ENCODE peak calls at places on chromosomes 3 and 15, in six cellular contexts. X, T, I, F, R and W are unnamed samples.

GRCh38 chr3:154507727-154508126 is 77.7 kb upstream of the GPR149 start:
- DNase-seq in X (no peak), T (no peak), I (no peak), F (no peak), R (no peak), W (no peak)

GRCh38 chr15:27767918-27768640 is 331.0 kb downstream of the OCA2 start:
- DNase-seq in X (no peak), T (no peak), I (no peak), F (no peak), R (peak; percentile 59), W (peak; percentile 4)

GRCh38 chr3:186931487-186932280 is 1.4 kb downstream of the ST6GAL1 start:
- DNase-seq in X (peak; percentile 53), T (peak; percentile 56), I (no peak), F (peak; percentile 44), R (peak; percentile 64), W (peak; percentile 44)

GRCh38 chr3:156432563-156432962 is 122.4 kb downstream of the SSR3 start:
- DNase-seq in X (no peak), T (peak; percentile 76), I (no peak), F (no peak), R (no peak), W (no peak)

GRCh38 chr3:187041362-187042061 is 97.8 kb downstream of the RPL39L start:
- DNase-seq in X (no peak), T (peak; percentile 84), I (no peak), F (peak; percentile 44), R (no peak), W (no peak)

GRCh38 chr3:190016966-190017365 is 103.7 kb downstream of the P3H2 start:
- DNase-seq in X (no peak), T (no peak), I (no peak), F (no peak), R (no peak), W (no peak)

GRCh38 chr15:23504003-23504402 is 57.0 kb upstream of the GOLGA6L2 start:
- DNase-seq in X (no peak), T (no peak), I (no peak), F (no peak), R (no peak), W (no peak)

GRCh38 chr15:90836296-90836871 is 32.0 kb upstream of the FURIN start:
- DNase-seq in X (no peak), T (peak; percentile 24), I (no peak), F (peak; percentile 81), R (no peak), W (no peak)

GRCh38 chr3:178200316-178200715 is 335.9 kb upstream of the KCNMB2 start:
- DNase-seq in X (no peak), T (no peak), I (no peak), F (no peak), R (no peak), W (no peak)

GRCh38 chr15:98760112-98760826 is 111.9 kb downstream of the IGF1R start:
- DNase-seq in X (no peak), T (no peak), I (no peak), F (peak; percentile 39), R (no peak), W (no peak)

GRCh38 chr3:171420667-171421066 is 39.5 kb downstream of the TNIK start:
- DNase-seq in X (no peak), T (peak; percentile 50), I (no peak), F (no peak), R (no peak), W (no peak)

GRCh38 chr3:128226794-128227399 is 73.6 kb downstream of the EEFSEC start:
- DNase-seq in X (peak; percentile 36), T (peak; percentile 59), I (peak; percentile 23), F (peak; percentile 35), R (peak; percentile 82), W (peak; percentile 69)

GRCh38 chr15:25727867-25728600 is 135.1 kb downstream of the ATP10A start:
- DNase-seq in X (no peak), T (no peak), I (no peak), F (no peak), R (no peak), W (no peak)

GRCh38 chr15:45589296-45589695 is 2.1 kb downstream of the BLOC1S6 start:
- DNase-seq in X (no peak), T (no peak), I (no peak), F (no peak), R (no peak), W (no peak)

GRCh38 chr3:161343986-161344385 is 27.3 kb downstream of the SPTSSB start:
- DNase-seq in X (no peak), T (no peak), I (no peak), F (no peak), R (no peak), W (no peak)

GRCh38 chr3:179791793-179792192 is 139.0 kb downstream of the USP13 start:
- DNase-seq in X (no peak), T (no peak), I (no peak), F (no peak), R (no peak), W (no peak)

GRCh38 chr15:84981711-84982300 is at the start of gene PDE8A:
- DNase-seq in X (peak; percentile 64), T (peak; percentile 57), I (peak; percentile 40), F (peak; percentile 83), R (peak; percentile 40), W (peak; percentile 76)

GRCh38 chr3:129183569-129184395 is at the start of gene CNBP:
- DNase-seq in X (peak; percentile 96), T (peak; percentile 95), I (peak; percentile 91), F (peak; percentile 99), R (peak; percentile 87), W (peak; percentile 96)

GRCh38 chr3:112688085-112688769 is 47.3 kb upstream of the CCDC80 start:
- DNase-seq in X (no peak), T (no peak), I (no peak), F (peak; percentile 40), R (no peak), W (no peak)

GRCh38 chr15:66943456-66944095 is 121.8 kb upstream of the SMAD3 start:
- DNase-seq in X (peak; percentile 93), T (no peak), I (no peak), F (no peak), R (no peak), W (peak; percentile 19)

DNA sequence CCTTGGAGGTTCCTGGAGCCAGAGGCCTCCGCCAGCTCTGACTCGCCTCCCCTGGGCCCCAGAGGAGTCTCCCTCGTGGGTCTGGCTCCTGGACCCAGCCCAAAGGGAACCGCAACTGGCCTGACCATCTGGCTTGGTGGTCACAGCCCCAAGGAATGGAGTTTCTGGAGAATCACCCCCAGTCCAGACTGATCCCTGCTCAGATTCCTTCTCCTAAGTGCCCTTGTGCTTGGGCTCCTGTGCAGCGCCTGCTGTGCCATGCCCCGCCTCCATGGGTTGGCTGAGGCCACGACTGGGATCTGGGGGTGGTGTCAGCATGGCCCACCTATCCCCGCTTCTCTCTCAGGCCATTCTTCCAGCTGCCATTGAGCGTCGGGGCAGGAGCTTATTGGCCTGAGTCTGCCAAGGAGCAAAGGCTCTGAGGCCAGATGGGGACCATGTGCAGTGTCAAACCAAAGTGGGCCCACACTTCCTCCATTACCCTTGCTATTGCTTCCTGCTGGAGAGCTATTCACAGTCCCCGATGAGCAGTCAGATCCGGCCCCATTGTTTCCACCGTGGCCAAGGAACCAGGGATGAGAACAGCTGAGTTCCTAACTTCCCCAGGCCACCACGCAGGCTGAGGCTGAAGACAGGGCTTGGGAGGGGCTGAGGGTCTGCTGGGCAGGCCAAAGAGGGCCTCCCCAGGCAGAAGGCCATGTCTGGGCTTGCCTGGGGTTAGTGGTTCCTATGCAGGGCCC is 19.0 kb downstream of the CSPG4 start:
- DNase-seq in X (no peak), T (peak; percentile 84), I (no peak), F (peak; percentile 82), R (no peak), W (no peak)
- H2AFZ ChIP-seq in X (no peak overlapping the region), T (no peak overlapping the region), I (peak overlapping the region; percentile 82), F (no peak overlapping the region), R (no peak overlapping the region), W (no peak overlapping the region)

GRCh38 chr3:25662921-25663320 is 1.8 kb downstream of the TOP2B start:
- DNase-seq in X (no peak), T (no peak), I (no peak), F (peak; percentile 26), R (no peak), W (no peak)

GRCh38 chr3:25664810-25665645 is at the start of gene TOP2B:
- DNase-seq in X (peak; percentile 97), T (peak; percentile 98), I (peak; percentile 97), F (peak; percentile 97), R (peak; percentile 96), W (peak; percentile 97)

GRCh38 chr3:25665646-25666136 is 984 bp upstream of the TOP2B start:
- DNase-seq in X (peak; percentile 37), T (no peak), I (no peak), F (no peak), R (no peak), W (no peak)

GRCh38 chr3:25663324-25664065 is 1.2 kb downstream of the TOP2B start:
- DNase-seq in X (peak; percentile 71), T (peak; percentile 58), I (peak; percentile 18), F (peak; percentile 59), R (no peak), W (peak; percentile 57)

GRCh38 chr3:25664066-25664809 is 469 bp downstream of the TOP2B start:
- DNase-seq in X (peak; percentile 62), T (peak; percentile 64), I (peak; percentile 68), F (peak; percentile 81), R (peak; percentile 50), W (peak; percentile 81)
- H2AFZ ChIP-seq in X (peak overlapping the region; percentile 4), T (peak overlapping the region; percentile 79), I (peak overlapping the region; percentile 84), F (peak overlapping the region; percentile 89), R (no peak overlapping the region), W (peak overlapping the region; percentile 23)

GRCh38 chr15:62262305-62262941 is 97.3 kb upstream of the C2CD4B start:
- DNase-seq in X (no peak), T (peak; percentile 4), I (no peak), F (no peak), R (no peak), W (no peak)
- H2AFZ ChIP-seq in X (no peak overlapping the region), T (no peak overlapping the region), I (no peak overlapping the region), F (no peak overlapping the region), R (no peak overlapping the region), W (no peak overlapping the region)

GRCh38 chr15:68056097-68056865 is 2.2 kb downstream of the PIAS1 start:
- DNase-seq in X (no peak), T (no peak), I (no peak), F (peak; percentile 9), R (no peak), W (peak; percentile 21)

GRCh38 chr15:68055224-68055705 is 1.1 kb downstream of the PIAS1 start:
- DNase-seq in X (peak; percentile 87), T (peak; percentile 42), I (no peak), F (peak; percentile 81), R (no peak), W (peak; percentile 56)

GRCh38 chr15:68053997-68054657 is at the start of gene PIAS1:
- DNase-seq in X (peak; percentile 96), T (peak; percentile 95), I (peak; percentile 94), F (peak; percentile 97), R (peak; percentile 96), W (peak; percentile 98)

GRCh38 chr15:68053701-68053996 is 466 bp upstream of the PIAS1 start:
- DNase-seq in X (no peak), T (no peak), I (no peak), F (no peak), R (no peak), W (no peak)

DNA sequence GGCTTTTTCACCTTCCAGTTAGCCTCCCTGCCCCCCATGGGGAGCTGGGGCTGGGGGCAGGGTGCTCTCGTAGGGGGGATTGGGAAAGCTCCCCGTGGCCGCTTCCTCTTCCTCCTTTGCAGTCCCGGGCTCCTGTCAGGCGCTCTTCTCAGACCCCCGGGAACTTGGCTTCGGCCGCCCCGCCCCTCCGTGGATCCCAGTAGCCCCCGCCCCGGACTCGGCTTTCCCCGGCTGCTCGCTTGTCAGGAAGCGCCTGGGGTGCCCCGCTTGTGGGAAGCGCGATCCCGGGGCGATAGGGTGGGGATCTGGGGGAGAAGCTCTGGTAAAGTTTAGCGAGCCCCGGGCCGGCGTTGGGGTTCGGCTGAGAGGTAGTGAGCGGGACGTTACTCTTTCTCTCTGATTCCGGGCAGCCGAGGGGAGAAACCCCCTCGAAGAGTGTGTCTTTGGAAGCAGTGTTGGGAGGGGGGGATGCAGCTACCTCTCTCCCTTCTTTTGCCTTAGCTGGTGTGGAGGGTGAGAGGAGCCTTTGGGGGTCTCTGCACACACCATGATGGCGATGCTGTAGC is 626 bp downstream of the PIAS1 start:
- DNase-seq in X (peak; percentile 64), T (peak; percentile 50), I (peak; percentile 76), F (peak; percentile 69), R (peak; percentile 71), W (peak; percentile 87)
- H2AFZ ChIP-seq in X (peak overlapping the region; percentile 54), T (peak overlapping the region; percentile 67), I (peak overlapping the region; percentile 72), F (peak overlapping the region; percentile 84), R (no peak overlapping the region), W (peak overlapping the region; percentile 94)